ENCODE peak calls at places on chromosomes 12 and 14, in eight cellular contexts. P is CD8-positive, alpha-beta memory T cell; X is upper lobe of right lung; T is A549; Q is IMR-90; W is neuronal stem cell; O is MM.1S; L is cardiac muscle cell. Z is an unnamed sample. For H3K4me1, the result is how much of the 10 kb centered on the place peaks cover.

GRCh38 chr14:90508536-90509254 is 111.9 kb downstream of the CALM1 start:
- DNase-seq in P (no peak), X (no peak), T (no peak), Q (no peak), W (no peak), O (no peak), L (no peak), Z (no peak)

GRCh38 chr12:47990351-47991105 is 13.7 kb downstream of the COL2A1 start:
- DNase-seq in P (peak), X (no peak), T (no peak), Q (peak), W (no peak), O (peak), L (peak), Z (no peak)

GRCh38 chr14:43539210-43539609 is 967.9 kb downstream of the FSCB start:
- DNase-seq in P (no peak), X (no peak), T (peak), Q (peak), W (peak), O (peak), L (peak), Z (peak)

GRCh38 chr12:124613151-124613585 is 45.8 kb upstream of the NCOR2 start:
- DNase-seq in P (no peak), X (no peak), T (no peak), Q (peak), W (no peak), O (no peak), L (peak), Z (no peak)

GRCh38 chr14:82359201-82359600 is 825.5 kb upstream of the SEL1L start:
- DNase-seq in P (no peak), X (no peak), T (no peak), Q (no peak), W (no peak), O (no peak), L (no peak), Z (no peak)

GRCh38 chr12:107560906-107561285 is 124.7 kb upstream of the PWP1 start:
- DNase-seq in P (no peak), X (no peak), T (no peak), Q (no peak), W (no peak), O (no peak), L (no peak), Z (no peak)

GRCh38 chr12:97886548-97887176 is 424.1 kb downstream of the RMST start:
- DNase-seq in P (no peak), X (no peak), T (no peak), Q (no peak), W (no peak), O (no peak), L (no peak), Z (no peak)

GRCh38 chr14:49586673-49587460 is 687 bp upstream of the RPS29 start:
- DNase-seq in P (peak), X (no peak), T (peak), Q (peak), W (peak), O (peak), L (peak), Z (no peak)

GRCh38 chr12:47307680-47308399 is 228.1 kb upstream of the AMIGO2 start:
- DNase-seq in P (peak), X (no peak), T (peak), Q (peak), W (peak), O (peak), L (peak), Z (no peak)

GRCh38 chr14:89672636-89673279 is 255.7 kb upstream of the FOXN3 start:
- DNase-seq in P (no peak), X (no peak), T (no peak), Q (no peak), W (no peak), O (no peak), L (peak), Z (no peak)

GRCh38 chr14:101620039-101620788 is 58.9 kb downstream of the DIO3 start:
- DNase-seq in P (no peak), X (no peak), T (no peak), Q (no peak), W (no peak), O (no peak), L (no peak), Z (no peak)

GRCh38 chr12:113980537-113981337 is 14.6 kb upstream of the RBM19 start:
- DNase-seq in P (no peak), X (no peak), T (peak), Q (peak), W (peak), O (peak), L (peak), Z (peak)

GRCh38 chr12:58268080-58268479 is 326.7 kb downstream of the ATP23 start:
- DNase-seq in P (no peak), X (no peak), T (no peak), Q (peak), W (no peak), O (no peak), L (peak), Z (no peak)

GRCh38 chr12:24617471-24617870 is 331.4 kb downstream of the BCAT1 start:
- DNase-seq in P (no peak), X (no peak), T (no peak), Q (peak), W (no peak), O (no peak), L (peak), Z (no peak)

GRCh38 chr14:32085182-32085844 is 8.2 kb downstream of the ARHGAP5 start:
- DNase-seq in P (no peak), X (no peak), T (no peak), Q (no peak), W (no peak), O (no peak), L (no peak), Z (no peak)

GRCh38 chr12:47896633-47897032 is 8.2 kb downstream of the VDR start:
- DNase-seq in P (no peak), X (no peak), T (peak), Q (no peak), W (no peak), O (no peak), L (no peak), Z (no peak)

GRCh38 chr12:18935371-18935965 is 194.1 kb upstream of the PLEKHA5 start:
- DNase-seq in P (no peak), X (no peak), T (no peak), Q (peak), W (no peak), O (no peak), L (no peak), Z (no peak)

DNA sequence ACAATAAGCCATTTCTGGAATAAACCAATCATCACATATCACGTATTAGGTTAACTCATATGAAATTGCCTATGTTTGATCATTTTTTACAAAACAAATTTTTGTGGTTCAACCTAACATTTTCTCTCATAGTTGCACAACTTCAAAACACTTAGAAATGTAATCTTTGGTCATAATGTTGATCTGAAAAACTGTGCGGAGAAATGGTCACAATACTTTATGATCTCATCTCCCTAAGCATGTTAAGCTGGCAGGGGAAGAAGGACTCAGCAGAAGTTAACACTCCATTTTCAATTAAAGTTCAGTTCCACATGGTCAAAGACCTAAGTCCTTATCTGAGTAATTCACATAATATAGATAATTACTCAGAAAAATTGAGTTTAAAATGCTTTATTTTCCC is 194.8 kb downstream of the CAPZA3 start:
- DNase-seq in P (no peak), X (no peak), T (no peak), Q (peak), W (no peak), O (no peak), L (peak), Z (no peak)
- H3K4me1 ChIP-seq in P (under half), X (under half), T (under half), Q (under half), W (under half), O (under half), L (under half), Z (under half)

GRCh38 chr14:52313903-52314481 is at the start of gene PTGER2:
- DNase-seq in P (peak), X (peak), T (peak), Q (peak), W (peak), O (peak), L (peak), Z (peak)

GRCh38 chr14:52315355-52315718 is 1.2 kb downstream of the PTGER2 start:
- DNase-seq in P (peak), X (no peak), T (no peak), Q (peak), W (no peak), O (no peak), L (peak), Z (no peak)

GRCh38 chr14:52312872-52313492 is 1.1 kb upstream of the PTGER2 start:
- DNase-seq in P (no peak), X (no peak), T (no peak), Q (peak), W (no peak), O (no peak), L (peak), Z (no peak)

GRCh38 chr14:52314521-52315354 is 626 bp downstream of the PTGER2 start:
- DNase-seq in P (peak), X (peak), T (no peak), Q (peak), W (no peak), O (no peak), L (peak), Z (peak)

GRCh38 chr14:52313493-52313881 is 625 bp upstream of the PTGER2 start:
- DNase-seq in P (peak), X (no peak), T (no peak), Q (peak), W (no peak), O (no peak), L (peak), Z (no peak)
- H3K4me3 ChIP-seq in P (peak), X (peak), T (peak), Q (peak), W (peak), O (no peak), L (peak), Z (peak)

DNA sequence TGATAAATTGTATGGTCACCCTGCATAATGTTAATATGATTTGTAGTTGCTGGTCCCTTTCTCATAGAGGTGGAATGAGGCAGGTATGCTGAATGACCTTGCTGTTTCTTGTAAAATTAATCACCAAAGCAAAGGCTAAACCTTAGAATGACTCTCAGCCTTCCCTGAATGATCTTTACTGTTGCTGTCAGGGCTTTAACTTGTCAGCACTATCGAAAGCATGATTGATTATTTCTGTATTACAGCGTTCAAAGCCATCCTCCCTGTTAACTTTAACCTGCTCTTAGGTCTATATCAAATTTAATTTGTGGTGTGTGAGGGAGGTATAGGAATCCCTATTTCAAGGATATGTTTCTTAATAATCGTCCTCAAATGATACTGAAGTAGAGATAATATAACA is 23.1 kb downstream of the RASSF8 start:
- DNase-seq in P (no peak), X (no peak), T (no peak), Q (no peak), W (no peak), O (no peak), L (no peak), Z (no peak)
- H3K27ac ChIP-seq in P (no peak), X (no peak), T (no peak), Q (no peak), W (no peak), O (no peak), L (no peak), Z (no peak)

DNA sequence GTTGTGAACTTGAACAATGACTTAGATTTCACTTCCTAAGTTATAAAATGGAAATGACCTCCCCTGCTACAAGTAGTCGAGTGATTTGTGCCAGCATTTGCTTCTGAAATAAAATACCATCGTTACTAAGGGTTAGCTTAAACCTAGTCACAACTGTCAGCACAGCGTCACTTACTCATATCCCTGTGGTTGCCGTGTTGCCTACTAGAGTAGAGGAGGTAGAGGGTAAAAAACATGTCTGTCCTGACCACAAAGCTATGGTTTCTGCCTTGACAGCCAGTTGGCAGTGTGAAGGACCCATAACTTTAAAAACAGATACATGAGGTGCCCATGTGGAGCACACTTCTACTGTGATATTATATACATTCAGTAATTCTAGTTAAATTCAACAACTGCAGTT is 234.2 kb upstream of the RGS6 start:
- DNase-seq in P (no peak), X (no peak), T (no peak), Q (no peak), W (no peak), O (no peak), L (no peak), Z (no peak)
- H3K4me1 ChIP-seq in P (under half), X (under half), T (under half), Q (under half), W (under half), O (under half), L (under half), Z (under half)

Z was measured in iPS DF 6.9.